ENCODE peak calls at places on chromosomes 5 and 9, in five cellular contexts. U, T, Q, C and M are unnamed samples.

GRCh38 chr9:79799691-79800345 is 228.1 kb downstream of the TLE4 start:
- DNase-seq in U (no peak), T (no peak), Q (peak; percentile 59), C (no peak), M (no peak)

GRCh38 chr5:12661617-12662370 is 757.5 kb upstream of the CTNND2 start:
- DNase-seq in U (no peak), T (no peak), Q (no peak), C (no peak), M (no peak)

GRCh38 chr5:12022444-12022843 is 118.2 kb upstream of the CTNND2 start:
- DNase-seq in U (no peak), T (no peak), Q (no peak), C (no peak), M (no peak)

GRCh38 chr5:73030531-73030930 is 74.7 kb downstream of the FCHO2 start:
- DNase-seq in U (peak; percentile 8), T (no peak), Q (no peak), C (no peak), M (no peak)

GRCh38 chr5:42579320-42579719 is 156.1 kb downstream of the GHR start:
- DNase-seq in U (no peak), T (no peak), Q (no peak), C (no peak), M (peak; percentile 75)

GRCh38 chr9:98807070-98807810 is at the start of gene GALNT12:
- DNase-seq in U (no peak), T (peak; percentile 55), Q (no peak), C (peak; percentile 55), M (no peak)

GRCh38 chr9:71783120-71783523 is 14.8 kb upstream of the CEMIP2 start:
- DNase-seq in U (no peak), T (peak; percentile 78), Q (no peak), C (no peak), M (no peak)

GRCh38 chr5:119363271-119363670 is 7.5 kb downstream of the TNFAIP8 start:
- DNase-seq in U (no peak), T (no peak), Q (no peak), C (no peak), M (no peak)